ENCODE peak calls at places on chromosomes 7 and 10, in seven cellular contexts. Y is stimulated activated CD4-positive, alpha-beta T cell treated with anti-CD3 and anti-CD28 coated beads, Interleukin-1b, Interleukin-23, amount 100 ng/mL, for 24 hours; D is activated T-helper 1 cell treated with anti-CD3 and anti-CD28 coated beads, Interleukin-2, amount 50 U/mL, for 16 hours; E is left ventricle myocardium inferior; K is activated CD8-positive, alpha-beta memory T cell treated with anti-CD3 and anti-CD28 coated beads, Interleukin-2, amount 50 U/mL, for 48 hours; T is left ventricle myocardium superior; C is NCI-H774. R is an unnamed sample.
A peak's percentile ranks its signal among the peaks of the same experiment; 100 is the strongest.

GRCh38 chr7:47452715-47453092 is 129.2 kb downstream of the TNS3 start:
- DNase-seq in T (no peak), D (no peak), Y (no peak), K (no peak), E (no peak), C (no peak), R (no peak)

GRCh38 chr7:20744913-20745587 is 41.6 kb downstream of the SP8 start:
- DNase-seq in D (no peak), T (no peak), K (no peak), C (peak; percentile 1), Y (no peak), E (no peak), R (no peak)

GRCh38 chr10:110568055-110568735 is 700 bp downstream of the SMC3 start:
- DNase-seq in C (no peak), Y (peak; percentile 16), K (peak; percentile 83), E (peak; percentile 18), D (peak; percentile 36), T (no peak), R (peak; percentile 53)

GRCh38 chr7:39428221-39428620 is 138.0 kb upstream of the YAE1 start:
- DNase-seq in Y (no peak), E (no peak), D (no peak), C (no peak), T (no peak), K (no peak), R (no peak)

GRCh38 chr7:28573059-28573553 is 160.8 kb downstream of the CREB5 start:
- DNase-seq in T (peak; percentile 31), C (peak; percentile 81), E (peak; percentile 19), K (no peak), D (no peak), Y (no peak), R (no peak)

GRCh38 chr10:96513686-96514551 is at the start of gene TLL2:
- DNase-seq in C (peak; percentile 67), Y (peak; percentile 7), T (peak; percentile 95), K (peak; percentile 84), E (peak; percentile 92), D (peak; percentile 31), R (peak; percentile 48)

GRCh38 chr7:50349963-50350944 is 45.7 kb downstream of the IKZF1 start:
- DNase-seq in E (no peak), T (no peak), K (peak; percentile 85), C (no peak), Y (no peak), D (peak; percentile 73), R (no peak)

GRCh38 chr10:96268341-96268909 is 2.9 kb downstream of the BLNK start:
- DNase-seq in K (no peak), E (no peak), C (no peak), D (no peak), T (no peak), Y (no peak), R (no peak)

GRCh38 chr7:128117691-128118090 is 86.5 kb upstream of the LRRC4 start:
- DNase-seq in E (no peak), K (peak; percentile 39), Y (no peak), T (no peak), D (no peak), C (no peak), R (no peak)

GRCh38 chr7:139695616-139696015 is 82.2 kb downstream of the HIPK2 start:
- DNase-seq in Y (no peak), T (no peak), D (no peak), E (no peak), C (no peak), K (no peak), R (no peak)

GRCh38 chr10:23694446-23694920 is 255.6 kb downstream of the OTUD1 start:
- DNase-seq in K (no peak), Y (no peak), E (no peak), C (peak; percentile 35), D (no peak), T (no peak), R (no peak)

GRCh38 chr7:25662881-25663588 is 434.7 kb upstream of the NPVF start:
- DNase-seq in K (no peak), E (peak; percentile 31), C (no peak), D (no peak), Y (no peak), T (peak; percentile 40), R (no peak)

GRCh38 chr10:101789686-101790085 is 6.4 kb upstream of the NPM3 start:
- DNase-seq in E (no peak), T (no peak), C (no peak), D (no peak), K (no peak), Y (no peak), R (no peak)

GRCh38 chr7:136117539-136117938 is 140.4 kb upstream of the MTPN start:
- DNase-seq in D (no peak), E (no peak), T (no peak), Y (no peak), K (no peak), C (no peak), R (no peak)

GRCh38 chr10:58781873-58782488 is 269.3 kb downstream of the BICC1 start:
- DNase-seq in K (no peak), D (no peak), C (peak; percentile 29), Y (no peak), E (no peak), T (no peak), R (no peak)

GRCh38 chr7:668139-668871 is 58.2 kb upstream of the DNAAF5 start:
- DNase-seq in D (no peak), C (no peak), E (no peak), T (peak; percentile 48), Y (no peak), K (no peak), R (no peak)

GRCh38 chr10:4141471-4141870 is 356.5 kb upstream of the KLF6 start:
- DNase-seq in D (no peak), K (no peak), T (no peak), E (no peak), Y (no peak), C (no peak), R (no peak)

GRCh38 chr10:125028291-125028867 is 86.5 kb downstream of the ZRANB1 start:
- DNase-seq in K (no peak), T (peak; percentile 11), Y (no peak), E (no peak), D (no peak), C (no peak), R (no peak)

GRCh38 chr10:15540729-15541128 is 169.6 kb upstream of the FAM171A1 start:
- DNase-seq in C (no peak), K (no peak), T (no peak), D (no peak), Y (no peak), E (no peak), R (no peak)

GRCh38 chr10:131448883-131449282 is 137.4 kb upstream of the TCERG1L start:
- DNase-seq in Y (no peak), D (no peak), C (no peak), E (no peak), K (no peak), T (no peak), R (no peak)

GRCh38 chr10:71409516-71410104 is 12.9 kb downstream of the CDH23 start:
- DNase-seq in E (no peak), K (peak; percentile 23), Y (no peak), C (no peak), D (no peak), T (no peak), R (no peak)

GRCh38 chr7:159008055-159008405 is 136.6 kb downstream of the VIPR2 start:
- DNase-seq in C (peak; percentile 50), D (no peak), E (no peak), Y (no peak), T (peak; percentile 45), K (no peak), R (no peak)

GRCh38 chr7:50953820-50954219 is 171.1 kb upstream of the GRB10 start:
- DNase-seq in E (no peak), D (no peak), T (no peak), Y (no peak), K (no peak), C (no peak), R (peak; percentile 34)

GRCh38 chr10:130301026-130301892 is 165.1 kb downstream of the GLRX3 start:
- DNase-seq in D (peak; percentile 16), K (peak; percentile 85), Y (no peak), T (peak; percentile 87), C (peak; percentile 39), E (peak; percentile 77), R (no peak)

GRCh38 chr7:5656233-5656632 is 125.2 kb downstream of the RNF216 start:
- DNase-seq in C (no peak), K (no peak), Y (no peak), T (no peak), D (no peak), E (no peak), R (no peak)

GRCh38 chr7:27940341-27940740 is 200.4 kb downstream of the TAX1BP1 start:
- DNase-seq in K (no peak), Y (no peak), D (no peak), T (no peak), E (no peak), C (no peak), R (no peak)

GRCh38 chr10:50625663-50626062 is 1.9 kb upstream of the SGMS1 start:
- DNase-seq in Y (no peak), T (no peak), C (no peak), E (no peak), K (no peak), D (no peak), R (no peak)

GRCh38 chr7:15168489-15168888 is 265.9 kb upstream of the DGKB start:
- DNase-seq in K (no peak), Y (no peak), D (no peak), T (no peak), E (no peak), C (no peak), R (no peak)

GRCh38 chr7:149284850-149285580 is 23.0 kb downstream of the ZNF783 start:
- DNase-seq in D (peak; percentile 96), C (peak; percentile 95), K (peak; percentile 98), T (peak; percentile 97), Y (peak; percentile 93), E (peak; percentile 96), R (peak; percentile 59)

R was measured in GOT3.